ENCODE peak calls at places on chromosomes 11 and 22, in five cellular contexts. One of them, this sample, is unnamed.

GRCh38 chr11:94507485-94507884 is 4.8 kb upstream of the C11orf97 start:
- DNase-seq in nephron progenitor cell: no peak
- DNase-seq in fibroblast of mammary gland: peak; percentile 35
- DNase-seq in WTC11: no peak
- DNase-seq in body of pancreas: no peak
- DNase-seq in this sample: no peak

GRCh38 chr11:97279341-97279740 is 889.5 kb downstream of the JRKL start:
- DNase-seq in fibroblast of mammary gland: no peak
- DNase-seq in WTC11: no peak
- DNase-seq in nephron progenitor cell: no peak
- DNase-seq in body of pancreas: no peak
- DNase-seq in this sample: no peak

GRCh38 chr11:133917921-133918605 is 38.7 kb downstream of the IGSF9B start:
- DNase-seq in WTC11: peak; percentile 42
- DNase-seq in nephron progenitor cell: peak; percentile 56
- DNase-seq in fibroblast of mammary gland: no peak
- DNase-seq in body of pancreas: no peak
- DNase-seq in this sample: no peak

GRCh38 chr22:24170189-24170588 is 11.1 kb upstream of the SUSD2 start:
- DNase-seq in WTC11: no peak
- DNase-seq in nephron progenitor cell: no peak
- DNase-seq in body of pancreas: no peak
- DNase-seq in fibroblast of mammary gland: no peak
- DNase-seq in this sample: no peak

GRCh38 chr11:57791321-57792059 is 29.9 kb downstream of the CTNND1 start:
- DNase-seq in nephron progenitor cell: no peak
- DNase-seq in fibroblast of mammary gland: no peak
- DNase-seq in WTC11: peak; percentile 33
- DNase-seq in body of pancreas: no peak
- DNase-seq in this sample: no peak

GRCh38 chr11:96001037-96001436 is 77.1 kb upstream of the MTMR2 start:
- DNase-seq in nephron progenitor cell: no peak
- DNase-seq in body of pancreas: peak; percentile 56
- DNase-seq in fibroblast of mammary gland: peak; percentile 96
- DNase-seq in WTC11: no peak
- DNase-seq in this sample: no peak

GRCh38 chr11:114066046-114066648 is 6.6 kb downstream of the ZBTB16 start:
- DNase-seq in body of pancreas: no peak
- DNase-seq in fibroblast of mammary gland: no peak
- DNase-seq in nephron progenitor cell: no peak
- DNase-seq in WTC11: no peak
- DNase-seq in this sample: no peak

GRCh38 chr11:35418282-35418846 is 994 bp downstream of the SLC1A2 start:
- DNase-seq in fibroblast of mammary gland: no peak
- DNase-seq in nephron progenitor cell: peak; percentile 61
- DNase-seq in WTC11: peak; percentile 60
- DNase-seq in body of pancreas: peak; percentile 34
- DNase-seq in this sample: no peak

GRCh38 chr11:125689460-125689859 is 8.8 kb upstream of the ACRV1 start:
- DNase-seq in nephron progenitor cell: no peak
- DNase-seq in fibroblast of mammary gland: no peak
- DNase-seq in WTC11: no peak
- DNase-seq in body of pancreas: no peak
- DNase-seq in this sample: no peak

GRCh38 chr22:20275836-20276235 is 7.7 kb upstream of the RTN4R start:
- DNase-seq in body of pancreas: no peak
- DNase-seq in WTC11: no peak
- DNase-seq in fibroblast of mammary gland: no peak
- DNase-seq in nephron progenitor cell: no peak
- DNase-seq in this sample: no peak

GRCh38 chr22:46592390-46592872 is 27.8 kb upstream of the GRAMD4 start:
- DNase-seq in body of pancreas: no peak
- DNase-seq in WTC11: no peak
- DNase-seq in nephron progenitor cell: no peak
- DNase-seq in fibroblast of mammary gland: peak; percentile 59
- DNase-seq in this sample: peak; percentile 78

GRCh38 chr22:25360891-25361645 is 141.6 kb downstream of the CRYBB2 start:
- DNase-seq in nephron progenitor cell: no peak
- DNase-seq in WTC11: no peak
- DNase-seq in body of pancreas: peak; percentile 8
- DNase-seq in fibroblast of mammary gland: no peak
- DNase-seq in this sample: no peak

GRCh38 chr22:24834845-24835570 is 29.0 kb downstream of the SGSM1 start:
- DNase-seq in WTC11: peak; percentile 45
- DNase-seq in fibroblast of mammary gland: peak; percentile 16
- DNase-seq in body of pancreas: peak; percentile 28
- DNase-seq in nephron progenitor cell: no peak
- DNase-seq in this sample: no peak

GRCh38 chr11:128757235-128757711 is 63.4 kb downstream of the FLI1 start:
- DNase-seq in body of pancreas: no peak
- DNase-seq in fibroblast of mammary gland: peak; percentile 34
- DNase-seq in WTC11: peak; percentile 36
- DNase-seq in nephron progenitor cell: no peak
- DNase-seq in this sample: peak; percentile 86

GRCh38 chr11:74701351-74701750 is 29.9 kb downstream of the CHRDL2 start:
- DNase-seq in fibroblast of mammary gland: no peak
- DNase-seq in WTC11: peak; percentile 65
- DNase-seq in nephron progenitor cell: no peak
- DNase-seq in body of pancreas: no peak
- DNase-seq in this sample: no peak

GRCh38 chr11:73313652-73314051 is 5.6 kb downstream of the ARHGEF17 start:
- DNase-seq in WTC11: no peak
- DNase-seq in fibroblast of mammary gland: no peak
- DNase-seq in body of pancreas: no peak
- DNase-seq in nephron progenitor cell: no peak
- DNase-seq in this sample: peak; percentile 39

GRCh38 chr11:106461839-106462545 is 384.5 kb downstream of the AASDHPPT start:
- DNase-seq in WTC11: no peak
- DNase-seq in nephron progenitor cell: no peak
- DNase-seq in body of pancreas: no peak
- DNase-seq in fibroblast of mammary gland: no peak
- DNase-seq in this sample: no peak

GRCh38 chr11:95549276-95549675 is 240.3 kb downstream of the FAM76B start:
- DNase-seq in WTC11: no peak
- DNase-seq in fibroblast of mammary gland: no peak
- DNase-seq in nephron progenitor cell: no peak
- DNase-seq in body of pancreas: no peak
- DNase-seq in this sample: no peak

GRCh38 chr11:119710417-119710816 is 18.6 kb downstream of the NECTIN1 start:
- DNase-seq in body of pancreas: no peak
- DNase-seq in fibroblast of mammary gland: no peak
- DNase-seq in nephron progenitor cell: no peak
- DNase-seq in WTC11: no peak
- DNase-seq in this sample: no peak

GRCh38 chr22:19887251-19887985 is 32.7 kb upstream of the GNB1L start:
- DNase-seq in nephron progenitor cell: no peak
- DNase-seq in fibroblast of mammary gland: no peak
- DNase-seq in WTC11: peak; percentile 5
- DNase-seq in body of pancreas: peak; percentile 7
- DNase-seq in this sample: no peak

GRCh38 chr11:73797457-73797856 is 9.8 kb downstream of the MRPL48 start:
- DNase-seq in WTC11: no peak
- DNase-seq in nephron progenitor cell: no peak
- DNase-seq in body of pancreas: peak; percentile 90
- DNase-seq in fibroblast of mammary gland: no peak
- DNase-seq in this sample: no peak

GRCh38 chr22:17754233-17754925 is 19.9 kb downstream of the BID start:
- DNase-seq in WTC11: peak; percentile 59
- DNase-seq in nephron progenitor cell: no peak
- DNase-seq in fibroblast of mammary gland: no peak
- DNase-seq in body of pancreas: no peak
- DNase-seq in this sample: no peak
- TF ChIP-seq CTCF in WTC11: peak; percentile 37
- TF ChIP-seq CTCF in nephron progenitor cell: no peak
- TF ChIP-seq CTCF in fibroblast of mammary gland: no peak
- TF ChIP-seq CTCF in body of pancreas: peak; percentile 12
- TF ChIP-seq CTCF in this sample: no peak

DNA sequence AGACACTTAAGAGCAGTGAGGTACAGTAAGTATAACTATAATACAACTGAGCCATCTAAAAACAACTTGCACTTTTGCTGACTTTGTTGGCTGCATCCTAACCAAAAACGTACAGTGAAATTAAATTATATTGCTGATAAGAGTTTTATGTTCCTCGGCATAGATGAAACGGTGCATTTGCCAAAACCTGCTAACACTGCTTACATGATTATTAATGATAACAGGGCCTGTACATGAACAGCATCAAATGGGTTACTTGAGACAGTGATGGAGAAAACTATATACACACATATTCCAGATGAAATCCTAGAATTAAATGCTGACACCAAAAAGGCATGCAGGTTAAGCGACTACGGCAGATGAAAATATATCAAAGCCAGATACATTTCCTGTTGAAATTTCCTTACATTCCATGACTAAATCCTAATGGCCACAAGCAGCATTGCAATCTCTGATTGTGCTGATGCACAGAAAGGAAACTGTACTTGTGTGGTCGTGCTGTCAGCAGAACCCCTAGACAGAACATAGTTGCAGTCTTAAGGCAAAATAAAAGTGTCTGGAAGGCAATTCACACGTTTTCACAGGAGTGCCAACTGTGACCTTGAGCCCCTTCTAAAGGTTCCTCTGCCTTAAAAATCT is 143.9 kb downstream of the CADM1 start:
- DNase-seq in WTC11: no peak
- DNase-seq in fibroblast of mammary gland: no peak
- DNase-seq in body of pancreas: no peak
- DNase-seq in nephron progenitor cell: no peak
- DNase-seq in this sample: no peak
- TF ChIP-seq CTCF in WTC11: no peak
- TF ChIP-seq CTCF in fibroblast of mammary gland: no peak
- TF ChIP-seq CTCF in body of pancreas: no peak
- TF ChIP-seq CTCF in nephron progenitor cell: no peak
- TF ChIP-seq CTCF in this sample: no peak

DNA sequence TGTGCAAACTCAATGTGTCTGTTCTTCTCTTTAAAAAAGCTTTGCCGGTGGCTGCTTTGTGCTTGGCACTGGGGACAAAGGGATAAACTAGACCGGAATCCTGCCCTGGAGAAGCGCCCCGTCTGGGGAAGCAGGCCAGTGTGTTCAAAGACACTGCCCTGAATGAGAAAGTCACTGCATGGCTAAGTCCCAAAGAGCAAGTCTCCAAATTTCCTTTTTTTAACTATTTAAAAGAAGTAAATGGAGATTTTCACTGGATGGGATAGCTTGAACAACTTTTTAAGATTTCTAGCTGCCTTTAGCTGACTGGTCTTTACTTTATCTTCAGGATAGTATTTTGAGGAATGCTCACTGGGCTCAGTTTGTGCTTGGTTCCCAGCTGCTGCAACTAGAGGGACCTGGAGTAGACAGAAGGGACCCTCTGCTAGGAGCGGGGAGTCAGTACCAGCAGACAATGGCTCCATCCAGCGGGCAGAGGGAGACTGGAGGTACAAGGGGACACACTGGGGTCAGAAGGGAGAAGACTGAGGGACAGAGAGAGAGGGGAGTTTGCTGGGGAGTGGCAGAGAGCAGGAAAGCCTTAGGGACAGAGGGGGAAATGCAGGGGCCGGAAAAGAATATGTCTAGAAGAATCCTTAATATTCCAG is 22.2 kb upstream of the ACER3 start:
- DNase-seq in nephron progenitor cell: peak; percentile 38
- DNase-seq in body of pancreas: no peak
- DNase-seq in WTC11: peak; percentile 80
- DNase-seq in fibroblast of mammary gland: peak; percentile 4
- DNase-seq in this sample: no peak
- TF ChIP-seq CTCF in nephron progenitor cell: no peak
- TF ChIP-seq CTCF in body of pancreas: no peak
- TF ChIP-seq CTCF in WTC11: no peak
- TF ChIP-seq CTCF in fibroblast of mammary gland: peak; percentile 15
- TF ChIP-seq CTCF in this sample: no peak

DNA sequence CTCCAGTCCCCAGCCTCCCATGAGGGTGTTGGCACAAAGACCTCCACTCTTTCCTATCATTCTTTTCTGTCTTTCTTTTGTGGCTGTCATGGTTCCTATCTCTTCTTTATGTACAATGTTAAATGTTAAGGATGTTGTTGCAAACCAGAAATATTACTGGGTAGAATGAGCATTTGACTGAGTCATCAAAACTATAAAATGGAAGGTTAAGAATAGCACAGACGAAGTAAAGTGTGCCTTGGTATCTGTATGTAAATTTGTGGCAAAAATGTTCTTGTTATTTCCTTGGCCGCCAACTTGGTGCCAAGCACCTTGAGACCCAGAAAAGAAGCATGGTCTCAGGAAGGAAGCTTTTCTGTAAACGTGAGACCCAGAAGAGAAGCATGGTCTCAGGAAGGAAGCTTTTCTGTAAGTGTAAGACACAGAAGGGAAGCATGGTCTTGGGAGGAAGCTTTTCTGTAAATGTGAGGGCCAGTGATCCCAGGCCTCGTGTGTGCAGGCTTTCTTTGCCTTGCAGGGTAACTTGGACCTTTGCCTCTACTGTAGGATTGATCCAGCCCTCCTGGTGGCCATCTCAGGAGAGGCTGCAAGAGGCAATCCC is 6.7 kb upstream of the PKP3 start:
- DNase-seq in nephron progenitor cell: no peak
- DNase-seq in body of pancreas: no peak
- DNase-seq in fibroblast of mammary gland: no peak
- DNase-seq in WTC11: no peak
- DNase-seq in this sample: no peak
- TF ChIP-seq CTCF in nephron progenitor cell: no peak
- TF ChIP-seq CTCF in body of pancreas: no peak
- TF ChIP-seq CTCF in fibroblast of mammary gland: no peak
- TF ChIP-seq CTCF in WTC11: no peak
- TF ChIP-seq CTCF in this sample: no peak

GRCh38 chr11:26743622-26744021 is 21.8 kb upstream of the SLC5A12 start:
- DNase-seq in WTC11: no peak
- DNase-seq in fibroblast of mammary gland: no peak
- DNase-seq in body of pancreas: no peak
- DNase-seq in nephron progenitor cell: no peak
- DNase-seq in this sample: no peak
- TF ChIP-seq CTCF in WTC11: no peak
- TF ChIP-seq CTCF in fibroblast of mammary gland: no peak
- TF ChIP-seq CTCF in body of pancreas: no peak
- TF ChIP-seq CTCF in nephron progenitor cell: no peak
- TF ChIP-seq CTCF in this sample: no peak

This sample was measured in GM20000.